ENCODE peak calls at places on chromosome 10, in nine cellular contexts. Z is A549, X is cardiac fibroblast, A is upper lobe of left lung, T is ovary, K is mucosa of descending colon, N is neural progenitor cell, O is right atrium auricular region, R is cardiac muscle cell. S is an unnamed sample.

GRCh38 chr10:68871731-68872342 is 29.3 kb upstream of the DDX50 start:
- DNase-seq in Z (no peak), X (peak; percentile 86), A (no peak), T (no peak), K (no peak), N (peak; percentile 57), O (no peak), R (peak; percentile 77), S (peak; percentile 84)

GRCh38 chr10:89773081-89773480 is 71.7 kb downstream of the KIF20B start:
- DNase-seq in Z (no peak), X (peak; percentile 44), A (no peak), T (no peak), K (no peak), N (no peak), O (no peak), R (no peak), S (peak; percentile 53)

GRCh38 chr10:22631646-22632278 is 82.6 kb downstream of the PIP4K2A start:
- DNase-seq in Z (no peak), X (peak; percentile 97), A (no peak), T (no peak), K (no peak), N (no peak), O (no peak), R (peak; percentile 73), S (peak; percentile 75)

GRCh38 chr10:125141860-125142484 is 18.4 kb downstream of the CTBP2 start:
- DNase-seq in Z (no peak), X (no peak), A (no peak), T (no peak), K (no peak), N (no peak), O (no peak), R (no peak), S (no peak)

GRCh38 chr10:86900955-86901354 is 56.5 kb downstream of the MMRN2 start:
- DNase-seq in Z (no peak), X (peak; percentile 60), A (no peak), T (peak; percentile 66), K (peak; percentile 29), N (no peak), O (peak; percentile 90), R (peak; percentile 92), S (peak; percentile 54)

GRCh38 chr10:79038841-79039201 is 29.9 kb upstream of the ZMIZ1 start:
- DNase-seq in Z (no peak), X (no peak), A (no peak), T (peak; percentile 16), K (no peak), N (peak; percentile 78), O (no peak), R (peak; percentile 37), S (no peak)

GRCh38 chr10:17644485-17644964 is 574 bp downstream of the STAM start:
- DNase-seq in Z (no peak), X (peak; percentile 56), A (no peak), T (no peak), K (no peak), N (no peak), O (no peak), R (peak; percentile 52), S (peak; percentile 49)

GRCh38 chr10:4587466-4587865 is 238.5 kb upstream of the AKR1E2 start:
- DNase-seq in Z (no peak), X (no peak), A (no peak), T (no peak), K (no peak), N (no peak), O (no peak), R (no peak), S (no peak)

GRCh38 chr10:84007482-84007881 is 131.8 kb upstream of the GHITM start:
- DNase-seq in Z (no peak), X (no peak), A (no peak), T (no peak), K (no peak), N (no peak), O (no peak), R (no peak), S (no peak)

GRCh38 chr10:33249137-33249536 is 85.3 kb downstream of the NRP1 start:
- DNase-seq in Z (no peak), X (no peak), A (no peak), T (no peak), K (no peak), N (no peak), O (no peak), R (no peak), S (no peak)

GRCh38 chr10:108735380-108735779 is 1187.9 kb downstream of the XPNPEP1 start:
- DNase-seq in Z (no peak), X (peak; percentile 69), A (no peak), T (no peak), K (no peak), N (no peak), O (no peak), R (peak; percentile 33), S (peak; percentile 59)

GRCh38 chr10:30562787-30563186 is 66.8 kb downstream of the LYZL2 start:
- DNase-seq in Z (no peak), X (no peak), A (no peak), T (no peak), K (no peak), N (no peak), O (no peak), R (no peak), S (peak; percentile 14)

GRCh38 chr10:120423350-120424197 is 33.5 kb upstream of the PLPP4 start:
- DNase-seq in Z (peak; percentile 54), X (peak; percentile 59), A (no peak), T (no peak), K (peak; percentile 67), N (peak; percentile 67), O (no peak), R (peak; percentile 64), S (peak; percentile 48)

GRCh38 chr10:16943301-16944080 is 126.3 kb upstream of the RSU1 start:
- DNase-seq in Z (no peak), X (peak; percentile 53), A (no peak), T (no peak), K (no peak), N (no peak), O (no peak), R (peak; percentile 38), S (peak; percentile 55)

GRCh38 chr10:6119423-6119822 is 30.6 kb downstream of the RBM17 start:
- DNase-seq in Z (no peak), X (no peak), A (no peak), T (no peak), K (no peak), N (no peak), O (no peak), R (no peak), S (no peak)

GRCh38 chr10:31707578-31708411 is 220.8 kb downstream of the ARHGAP12 start:
- DNase-seq in Z (no peak), X (peak; percentile 86), A (peak; percentile 32), T (peak; percentile 76), K (peak; percentile 46), N (peak; percentile 74), O (peak; percentile 74), R (peak; percentile 80), S (peak; percentile 79)

GRCh38 chr10:86082556-86082955 is 284.0 kb downstream of the GRID1 start:
- DNase-seq in Z (no peak), X (no peak), A (no peak), T (no peak), K (no peak), N (no peak), O (peak; percentile 48), R (no peak), S (no peak)

GRCh38 chr10:47062801-47063200 is 151.6 kb downstream of the PTPN20 start:
- DNase-seq in Z (no peak), X (peak; percentile 50), A (no peak), T (no peak), K (peak; percentile 17), N (peak; percentile 34), O (no peak), R (peak; percentile 27), S (peak; percentile 2)

GRCh38 chr10:102835007-102835482 is 2.2 kb downstream of the CYP17A1 start:
- DNase-seq in Z (peak; percentile 84), X (peak; percentile 86), A (peak; percentile 61), T (peak; percentile 80), K (peak; percentile 87), N (peak; percentile 91), O (peak; percentile 82), R (peak; percentile 85), S (peak; percentile 77)
- H3K4me3 ChIP-seq in Z (no peak overlapping the region), X (no peak overlapping the region), A (no peak overlapping the region), T (no peak overlapping the region), K (no peak overlapping the region), N (no peak overlapping the region), O (no peak overlapping the region), R (no peak overlapping the region), S (no peak overlapping the region)

GRCh38 chr10:77574436-77574835 is 63.2 kb downstream of the KCNMA1 start:
- DNase-seq in Z (no peak), X (no peak), A (no peak), T (no peak), K (no peak), N (no peak), O (no peak), R (no peak), S (no peak)
- TF ChIP-seq CTCF in Z (peak; percentile 14), X (no peak), A (no peak), T (no peak), K (no peak), N (peak; percentile 19), O (no peak), R (no peak), S (no peak)

DNA sequence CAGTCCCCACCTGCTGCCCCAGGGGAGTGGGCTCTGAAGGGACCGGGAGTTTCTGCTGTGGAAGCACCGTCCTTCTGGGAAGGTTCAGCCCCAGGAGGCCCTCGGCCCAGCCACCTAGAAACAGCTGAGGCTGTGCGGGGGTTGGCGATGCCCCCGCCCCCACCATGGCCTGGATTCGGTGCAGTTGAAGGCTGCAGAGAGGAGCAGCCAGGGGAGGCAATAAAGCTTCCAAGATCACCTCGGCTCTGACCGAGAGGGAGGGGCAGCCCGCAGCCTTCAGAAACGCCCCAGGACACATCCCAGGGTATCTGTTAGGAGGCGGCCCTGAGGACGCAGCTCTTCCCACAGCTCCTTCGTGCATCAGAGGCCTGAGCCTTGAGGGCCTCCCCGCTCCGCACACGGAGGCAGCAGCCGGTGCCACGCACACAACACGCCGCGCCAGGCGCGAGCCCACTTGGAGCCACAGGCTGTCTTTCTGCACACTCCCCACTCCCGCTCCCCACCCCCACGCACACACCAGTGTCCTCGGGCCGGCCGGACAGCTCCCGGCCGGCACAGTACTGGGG is 1.6 kb downstream of the KNDC1 start:
- DNase-seq in Z (no peak), X (no peak), A (peak; percentile 80), T (no peak), K (no peak), N (peak; percentile 23), O (no peak), R (no peak), S (no peak)
- H3K4me3 ChIP-seq in Z (no peak overlapping the region), X (no peak overlapping the region), A (no peak overlapping the region), T (peak overlapping the region; percentile 52), K (no peak overlapping the region), N (peak overlapping the region; percentile 95), O (peak overlapping the region; percentile 53), R (peak overlapping the region; percentile 63), S (no peak overlapping the region)

DNA sequence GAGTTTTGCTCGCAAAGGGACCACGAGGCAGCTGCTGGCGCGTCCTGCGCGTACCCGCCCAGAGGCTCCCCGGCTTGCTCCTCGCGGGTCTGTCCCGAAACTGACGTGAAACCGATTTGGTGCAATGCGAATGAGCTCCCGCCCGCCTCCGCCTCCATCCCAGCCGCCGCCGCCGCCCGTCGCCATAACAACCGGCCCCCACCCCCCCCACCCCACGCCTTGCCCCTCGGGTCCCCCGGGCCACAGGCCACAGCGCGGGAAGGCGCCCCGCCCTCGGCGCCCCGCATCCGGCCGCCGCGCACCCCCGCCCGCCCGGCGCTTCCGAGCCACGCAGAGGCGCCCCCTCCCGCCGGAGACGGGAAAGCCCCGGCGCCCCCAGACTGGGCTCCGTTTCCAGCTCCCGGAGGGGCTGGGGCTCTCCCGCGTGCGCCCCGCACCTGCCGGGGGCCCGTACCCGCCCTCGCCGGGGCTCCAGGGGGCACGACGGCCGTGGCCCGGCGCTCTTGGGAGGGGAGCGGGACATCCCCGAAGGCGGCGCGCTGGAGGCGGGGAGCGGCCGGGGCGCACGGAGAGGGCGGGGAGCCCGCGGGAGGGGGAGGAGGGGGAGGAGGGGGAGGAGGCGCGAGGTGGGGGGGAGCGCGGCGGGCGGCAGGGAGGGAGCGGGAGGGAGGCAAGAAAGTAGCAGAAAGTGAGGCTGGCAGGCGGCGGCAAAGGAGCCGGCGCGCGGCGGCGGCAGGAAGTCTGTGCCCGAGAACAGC is at the start of gene CAMK1D:
- DNase-seq in Z (peak; percentile 60), X (peak; percentile 56), A (peak; percentile 97), T (peak; percentile 78), K (peak; percentile 85), N (peak; percentile 89), O (peak; percentile 82), R (peak; percentile 70), S (peak; percentile 43)
- TF ChIP-seq CTCF in Z (peak; percentile 59), X (no peak), A (peak; percentile 39), T (no peak), K (peak; percentile 14), N (peak; percentile 58), O (no peak), R (no peak), S (no peak)

S was measured in fibroblast of mammary gland.